ENCODE peak calls at places on chromosome 12, in ten cellular contexts. V, I, S, A, M, X, K, J, Z and F are unnamed samples.

GRCh38 chr12:12612403-12612802 is 727 bp downstream of the CREBL2 start:
- DNase-seq in V (no peak), I (no peak), S (peak), A (no peak), M (no peak), X (no peak), K (peak), J (peak), Z (no peak), F (peak)

GRCh38 chr12:57761391-57761998 is 5.4 kb downstream of the CYP27B1 start:
- DNase-seq in V (no peak), I (no peak), S (no peak), A (no peak), M (no peak), X (no peak), K (no peak), J (no peak), Z (no peak), F (no peak)

GRCh38 chr12:55728185-55728931 is 451 bp downstream of the CD63 start:
- DNase-seq in V (peak), I (no peak), S (no peak), A (peak), M (peak), X (no peak), K (peak), J (peak), Z (peak), F (peak)

GRCh38 chr12:14846042-14846587 is 2.8 kb upstream of the ART4 start:
- DNase-seq in V (no peak), I (no peak), S (no peak), A (no peak), M (no peak), X (no peak), K (peak), J (peak), Z (no peak), F (no peak)

GRCh38 chr12:64528616-64529015 is 76.7 kb downstream of the TBK1 start:
- DNase-seq in V (no peak), I (no peak), S (no peak), A (no peak), M (no peak), X (no peak), K (no peak), J (no peak), Z (no peak), F (peak)

GRCh38 chr12:128968668-128969067 is 115.4 kb downstream of the GLT1D1 start:
- DNase-seq in V (no peak), I (no peak), S (no peak), A (no peak), M (no peak), X (no peak), K (no peak), J (no peak), Z (no peak), F (no peak)

GRCh38 chr12:124321040-124321481 is 26.2 kb downstream of the RFLNA start:
- DNase-seq in V (peak), I (no peak), S (peak), A (peak), M (peak), X (peak), K (peak), J (peak), Z (peak), F (peak)

GRCh38 chr12:121494093-121494787 is 86.6 kb downstream of the KDM2B start:
- DNase-seq in V (no peak), I (peak), S (no peak), A (no peak), M (peak), X (peak), K (peak), J (no peak), Z (peak), F (no peak)

GRCh38 chr12:57479043-57479375 is 657 bp downstream of the ARHGAP9 start:
- DNase-seq in V (no peak), I (no peak), S (no peak), A (no peak), M (no peak), X (no peak), K (no peak), J (no peak), Z (no peak), F (no peak)

GRCh38 chr12:124796303-124796957 is 67.2 kb downstream of the SCARB1 start:
- DNase-seq in V (no peak), I (no peak), S (no peak), A (no peak), M (no peak), X (no peak), K (no peak), J (no peak), Z (no peak), F (no peak)

GRCh38 chr12:71201136-71201679 is 43.4 kb upstream of the TSPAN8 start:
- DNase-seq in V (no peak), I (no peak), S (no peak), A (no peak), M (no peak), X (no peak), K (no peak), J (no peak), Z (no peak), F (no peak)

GRCh38 chr12:13744566-13744965 is 236.8 kb downstream of the GRIN2B start:
- DNase-seq in V (no peak), I (no peak), S (no peak), A (no peak), M (no peak), X (no peak), K (no peak), J (no peak), Z (no peak), F (no peak)

GRCh38 chr12:849192-849527 is 96.8 kb downstream of the WNK1 start:
- DNase-seq in V (no peak), I (no peak), S (no peak), A (no peak), M (no peak), X (no peak), K (no peak), J (no peak), Z (no peak), F (no peak)

GRCh38 chr12:75196865-75197264 is 12.8 kb downstream of the KCNC2 start:
- DNase-seq in V (no peak), I (no peak), S (no peak), A (no peak), M (no peak), X (no peak), K (no peak), J (no peak), Z (no peak), F (peak)

GRCh38 chr12:53756300-53757094 is 4.7 kb upstream of the CISTR start:
- DNase-seq in V (no peak), I (no peak), S (no peak), A (no peak), M (no peak), X (no peak), K (no peak), J (no peak), Z (no peak), F (no peak)

GRCh38 chr12:60947533-60947932 is 1312.7 kb upstream of the USP15 start:
- DNase-seq in V (no peak), I (no peak), S (no peak), A (no peak), M (no peak), X (no peak), K (no peak), J (no peak), Z (no peak), F (no peak)

GRCh38 chr12:78470354-78471195 is 394.0 kb upstream of the SYT1 start:
- DNase-seq in V (no peak), I (peak), S (peak), A (peak), M (no peak), X (no peak), K (peak), J (peak), Z (no peak), F (peak)

GRCh38 chr12:107917912-107918800 is 143.7 kb downstream of the ASCL4 start:
- DNase-seq in V (no peak), I (peak), S (no peak), A (peak), M (no peak), X (no peak), K (peak), J (peak), Z (no peak), F (no peak)

GRCh38 chr12:73529231-73529630 is 1008.4 kb upstream of the ATXN7L3B start:
- DNase-seq in V (no peak), I (no peak), S (no peak), A (no peak), M (no peak), X (no peak), K (no peak), J (no peak), Z (no peak), F (no peak)

GRCh38 chr12:132388379-132389015 is 59.1 kb upstream of the GALNT9 start:
- DNase-seq in V (no peak), I (no peak), S (no peak), A (no peak), M (no peak), X (no peak), K (no peak), J (no peak), Z (no peak), F (no peak)

GRCh38 chr12:108728820-108729611 is 2.3 kb downstream of the CORO1C start:
- DNase-seq in V (no peak), I (no peak), S (no peak), A (no peak), M (no peak), X (no peak), K (no peak), J (peak), Z (no peak), F (no peak)